ENCODE peak calls at places on chromosomes 16 and 17, in eight cellular contexts. One of them, this sample, is unnamed.

GRCh38 chr17:72691601-72692000 is 400.9 kb downstream of the SLC39A11 start:
- DNase-seq in A549: no peak
- DNase-seq in IMR-90: peak
- DNase-seq in Peyer's patch: no peak
- DNase-seq in brain microvascular endothelial cell: peak
- DNase-seq in sigmoid colon: no peak
- DNase-seq in PC-9: no peak
- DNase-seq in breast epithelium: no peak
- DNase-seq in this sample: peak

GRCh38 chr16:25264599-25264998 is 7.0 kb upstream of the ZKSCAN2 start:
- DNase-seq in A549: no peak
- DNase-seq in IMR-90: no peak
- DNase-seq in breast epithelium: no peak
- DNase-seq in sigmoid colon: no peak
- DNase-seq in PC-9: peak
- DNase-seq in brain microvascular endothelial cell: peak
- DNase-seq in Peyer's patch: no peak
- DNase-seq in this sample: no peak

GRCh38 chr17:17313350-17313991 is 10.3 kb downstream of the NT5M start:
- DNase-seq in sigmoid colon: peak
- DNase-seq in PC-9: peak
- DNase-seq in Peyer's patch: peak
- DNase-seq in brain microvascular endothelial cell: no peak
- DNase-seq in IMR-90: no peak
- DNase-seq in breast epithelium: peak
- DNase-seq in A549: peak
- DNase-seq in this sample: no peak

GRCh38 chr17:16363749-16364536 is 10.7 kb upstream of the CENPV start:
- DNase-seq in PC-9: peak
- DNase-seq in sigmoid colon: peak
- DNase-seq in breast epithelium: peak
- DNase-seq in Peyer's patch: peak
- DNase-seq in A549: peak
- DNase-seq in brain microvascular endothelial cell: peak
- DNase-seq in IMR-90: peak
- DNase-seq in this sample: no peak

GRCh38 chr17:51435171-51435552 is 174.8 kb downstream of the UTP18 start:
- DNase-seq in brain microvascular endothelial cell: no peak
- DNase-seq in sigmoid colon: no peak
- DNase-seq in A549: no peak
- DNase-seq in Peyer's patch: no peak
- DNase-seq in IMR-90: no peak
- DNase-seq in breast epithelium: no peak
- DNase-seq in PC-9: no peak
- DNase-seq in this sample: no peak

GRCh38 chr17:37541880-37542675 is 52.4 kb downstream of the DUSP14 start:
- DNase-seq in breast epithelium: no peak
- DNase-seq in PC-9: no peak
- DNase-seq in A549: no peak
- DNase-seq in sigmoid colon: no peak
- DNase-seq in brain microvascular endothelial cell: peak
- DNase-seq in IMR-90: peak
- DNase-seq in Peyer's patch: no peak
- DNase-seq in this sample: no peak

GRCh38 chr17:66667491-66668030 is 167.4 kb upstream of the CACNG5 start:
- DNase-seq in sigmoid colon: no peak
- DNase-seq in IMR-90: no peak
- DNase-seq in Peyer's patch: no peak
- DNase-seq in brain microvascular endothelial cell: no peak
- DNase-seq in A549: no peak
- DNase-seq in PC-9: no peak
- DNase-seq in breast epithelium: no peak
- DNase-seq in this sample: no peak

GRCh38 chr16:68740628-68741346 is 3.7 kb downstream of the CDH1 start:
- DNase-seq in A549: no peak
- DNase-seq in Peyer's patch: no peak
- DNase-seq in brain microvascular endothelial cell: no peak
- DNase-seq in IMR-90: no peak
- DNase-seq in sigmoid colon: no peak
- DNase-seq in breast epithelium: no peak
- DNase-seq in PC-9: no peak
- DNase-seq in this sample: no peak

GRCh38 chr16:12732600-12732999 is 71.1 kb downstream of the CPPED1 start:
- DNase-seq in Peyer's patch: no peak
- DNase-seq in PC-9: no peak
- DNase-seq in IMR-90: no peak
- DNase-seq in breast epithelium: no peak
- DNase-seq in brain microvascular endothelial cell: no peak
- DNase-seq in A549: no peak
- DNase-seq in sigmoid colon: no peak
- DNase-seq in this sample: no peak

GRCh38 chr16:81530296-81530721 is 85.7 kb downstream of the CMIP start:
- DNase-seq in sigmoid colon: no peak
- DNase-seq in brain microvascular endothelial cell: no peak
- DNase-seq in PC-9: peak
- DNase-seq in Peyer's patch: no peak
- DNase-seq in A549: no peak
- DNase-seq in breast epithelium: peak
- DNase-seq in IMR-90: no peak
- DNase-seq in this sample: no peak

GRCh38 chr16:56279132-56279531 is 87.8 kb downstream of the GNAO1 start:
- DNase-seq in Peyer's patch: peak
- DNase-seq in IMR-90: no peak
- DNase-seq in brain microvascular endothelial cell: no peak
- DNase-seq in A549: no peak
- DNase-seq in PC-9: peak
- DNase-seq in breast epithelium: no peak
- DNase-seq in sigmoid colon: no peak
- DNase-seq in this sample: no peak

GRCh38 chr17:73938706-73939105 is 264.8 kb upstream of the RPL38 start:
- DNase-seq in sigmoid colon: no peak
- DNase-seq in IMR-90: no peak
- DNase-seq in brain microvascular endothelial cell: no peak
- DNase-seq in breast epithelium: no peak
- DNase-seq in PC-9: no peak
- DNase-seq in Peyer's patch: no peak
- DNase-seq in A549: no peak
- DNase-seq in this sample: no peak

GRCh38 chr16:70764632-70765031 is 36.3 kb downstream of the VAC14 start:
- DNase-seq in PC-9: no peak
- DNase-seq in brain microvascular endothelial cell: no peak
- DNase-seq in IMR-90: no peak
- DNase-seq in breast epithelium: no peak
- DNase-seq in A549: no peak
- DNase-seq in sigmoid colon: no peak
- DNase-seq in Peyer's patch: no peak
- DNase-seq in this sample: no peak

GRCh38 chr17:75011788-75012319 is 616 bp upstream of the MRPL58 start:
- DNase-seq in Peyer's patch: peak
- DNase-seq in brain microvascular endothelial cell: peak
- DNase-seq in sigmoid colon: peak
- DNase-seq in IMR-90: peak
- DNase-seq in A549: no peak
- DNase-seq in PC-9: no peak
- DNase-seq in breast epithelium: peak
- DNase-seq in this sample: no peak

GRCh38 chr16:56753410-56753809 is 23.5 kb downstream of the NUP93 start:
- DNase-seq in breast epithelium: no peak
- DNase-seq in PC-9: no peak
- DNase-seq in sigmoid colon: no peak
- DNase-seq in Peyer's patch: no peak
- DNase-seq in A549: no peak
- DNase-seq in brain microvascular endothelial cell: no peak
- DNase-seq in IMR-90: peak
- DNase-seq in this sample: no peak

GRCh38 chr17:65061621-65062020 is 5.1 kb upstream of the GNA13 start:
- DNase-seq in IMR-90: no peak
- DNase-seq in A549: no peak
- DNase-seq in brain microvascular endothelial cell: no peak
- DNase-seq in sigmoid colon: peak
- DNase-seq in PC-9: no peak
- DNase-seq in breast epithelium: no peak
- DNase-seq in Peyer's patch: no peak
- DNase-seq in this sample: no peak

GRCh38 chr17:65060855-65061254 is 4.3 kb upstream of the GNA13 start:
- DNase-seq in Peyer's patch: no peak
- DNase-seq in IMR-90: no peak
- DNase-seq in A549: no peak
- DNase-seq in brain microvascular endothelial cell: no peak
- DNase-seq in breast epithelium: no peak
- DNase-seq in PC-9: no peak
- DNase-seq in sigmoid colon: peak
- DNase-seq in this sample: no peak

GRCh38 chr17:65064452-65065019 is 8.0 kb upstream of the GNA13 start:
- DNase-seq in brain microvascular endothelial cell: peak
- DNase-seq in sigmoid colon: peak
- DNase-seq in Peyer's patch: no peak
- DNase-seq in breast epithelium: peak
- DNase-seq in IMR-90: peak
- DNase-seq in A549: peak
- DNase-seq in PC-9: peak
- DNase-seq in this sample: peak

GRCh38 chr17:65058615-65059014 is 2.1 kb upstream of the GNA13 start:
- DNase-seq in brain microvascular endothelial cell: no peak
- DNase-seq in PC-9: no peak
- DNase-seq in sigmoid colon: no peak
- DNase-seq in IMR-90: no peak
- DNase-seq in breast epithelium: peak
- DNase-seq in A549: no peak
- DNase-seq in Peyer's patch: no peak
- DNase-seq in this sample: no peak

DNA sequence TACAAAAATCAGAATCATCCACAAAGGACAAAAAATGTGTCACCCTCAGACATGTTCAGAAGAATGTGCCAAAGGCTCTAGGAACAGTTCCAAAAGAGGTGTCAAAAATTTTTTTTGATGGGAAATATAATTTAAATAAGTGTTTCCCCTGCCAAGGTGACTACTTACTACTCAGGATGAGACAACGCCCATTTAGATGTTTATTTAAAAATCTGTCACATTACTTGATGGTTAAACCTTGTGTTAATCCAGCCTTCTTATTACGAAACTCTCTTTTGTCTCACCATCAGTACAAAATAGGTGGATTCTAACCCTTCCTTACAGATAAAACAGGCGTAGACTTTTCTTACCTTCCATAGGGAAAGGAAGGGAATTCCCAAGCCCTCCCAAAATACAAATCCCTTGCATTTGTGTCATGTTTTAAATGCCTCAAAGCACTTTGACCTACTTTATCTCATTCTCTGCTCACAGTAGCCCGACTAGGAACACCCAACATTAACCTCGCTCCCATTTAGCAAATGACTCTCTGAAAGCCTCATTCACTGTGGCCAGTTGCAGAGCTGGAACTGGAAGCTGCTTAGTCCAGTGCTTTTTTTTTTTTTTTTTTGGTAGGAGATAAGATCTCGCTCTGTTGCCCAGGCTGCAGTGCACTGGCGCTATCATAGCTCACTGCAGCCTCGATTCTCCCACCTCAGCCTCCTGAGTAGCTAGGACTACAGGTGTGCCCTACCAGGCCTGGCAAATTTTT is 5.8 kb upstream of the GNA13 start:
- DNase-seq in IMR-90: no peak
- DNase-seq in Peyer's patch: no peak
- DNase-seq in A549: peak
- DNase-seq in sigmoid colon: peak
- DNase-seq in breast epithelium: no peak
- DNase-seq in PC-9: peak
- DNase-seq in brain microvascular endothelial cell: no peak
- DNase-seq in this sample: no peak
- H3K27ac ChIP-seq in IMR-90: no peak
- H3K27ac ChIP-seq in Peyer's patch: no peak
- H3K27ac ChIP-seq in A549: peak
- H3K27ac ChIP-seq in sigmoid colon: peak
- H3K27ac ChIP-seq in breast epithelium: peak
- H3K27ac ChIP-seq in PC-9: peak
- H3K27ac ChIP-seq in brain microvascular endothelial cell: no peak
- H3K27ac ChIP-seq in this sample: no peak

DNA sequence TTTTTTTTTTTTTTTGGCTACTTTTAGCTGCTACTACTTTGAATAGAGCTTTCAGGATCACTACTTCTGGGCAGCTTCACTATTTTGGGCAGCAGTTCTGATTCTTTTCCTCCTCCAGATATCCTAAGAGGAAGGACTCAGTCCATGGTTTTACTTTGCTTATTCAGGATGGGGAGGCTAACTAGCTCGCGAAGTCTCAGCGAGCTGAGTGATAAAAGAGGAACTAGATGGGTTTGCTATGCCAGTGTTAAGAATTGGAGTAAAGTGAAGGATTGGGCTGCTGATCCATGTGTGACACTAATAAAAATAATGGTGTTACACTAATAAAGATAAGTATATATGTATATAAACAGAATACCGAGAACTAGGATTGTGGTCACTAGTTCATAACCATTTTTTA is 5.0 kb downstream of the IST1 start:
- DNase-seq in breast epithelium: no peak
- DNase-seq in sigmoid colon: no peak
- DNase-seq in Peyer's patch: peak
- DNase-seq in PC-9: no peak
- DNase-seq in brain microvascular endothelial cell: no peak
- DNase-seq in A549: no peak
- DNase-seq in IMR-90: no peak
- DNase-seq in this sample: no peak
- H3K4me3 ChIP-seq in breast epithelium: no peak
- H3K4me3 ChIP-seq in sigmoid colon: peak
- H3K4me3 ChIP-seq in Peyer's patch: no peak
- H3K4me3 ChIP-seq in PC-9: no peak
- H3K4me3 ChIP-seq in brain microvascular endothelial cell: no peak
- H3K4me3 ChIP-seq in A549: no peak
- H3K4me3 ChIP-seq in IMR-90: no peak
- H3K4me3 ChIP-seq in this sample: no peak

GRCh38 chr17:48545022-48545376 is at the start of gene HOXB2:
- DNase-seq in PC-9: no peak
- DNase-seq in breast epithelium: no peak
- DNase-seq in Peyer's patch: no peak
- DNase-seq in A549: no peak
- DNase-seq in sigmoid colon: no peak
- DNase-seq in brain microvascular endothelial cell: no peak
- DNase-seq in IMR-90: peak
- DNase-seq in this sample: no peak
- H3K27ac ChIP-seq in PC-9: no peak
- H3K27ac ChIP-seq in breast epithelium: peak
- H3K27ac ChIP-seq in Peyer's patch: peak
- H3K27ac ChIP-seq in A549: peak
- H3K27ac ChIP-seq in sigmoid colon: peak
- H3K27ac ChIP-seq in brain microvascular endothelial cell: no peak
- H3K27ac ChIP-seq in IMR-90: peak
- H3K27ac ChIP-seq in this sample: peak

GRCh38 chr16:71882505-71883192 is 1.3 kb downstream of the ZNF821 start:
- DNase-seq in Peyer's patch: peak
- DNase-seq in sigmoid colon: peak
- DNase-seq in IMR-90: peak
- DNase-seq in brain microvascular endothelial cell: peak
- DNase-seq in A549: peak
- DNase-seq in breast epithelium: peak
- DNase-seq in PC-9: peak
- DNase-seq in this sample: no peak
- H3K4me3 ChIP-seq in Peyer's patch: peak
- H3K4me3 ChIP-seq in sigmoid colon: peak
- H3K4me3 ChIP-seq in IMR-90: peak
- H3K4me3 ChIP-seq in brain microvascular endothelial cell: peak
- H3K4me3 ChIP-seq in A549: peak
- H3K4me3 ChIP-seq in breast epithelium: peak
- H3K4me3 ChIP-seq in PC-9: peak
- H3K4me3 ChIP-seq in this sample: peak

This sample was measured in AG04450.